ENCODE peak calls at places on chromosomes 5 and 9, in six cellular contexts. One of them, this sample, is unnamed.

GRCh38 chr5:24232929-24233328 is 411.8 kb downstream of the CDH10 start:
- DNase-seq in brain microvascular endothelial cell: no peak
- DNase-seq in right atrium auricular region: no peak
- DNase-seq in breast epithelium: no peak
- DNase-seq in aorta: no peak
- DNase-seq in small intestine: no peak
- DNase-seq in this sample: no peak

GRCh38 chr9:26219961-26220360 is 541.7 kb upstream of the TUSC1 start:
- DNase-seq in brain microvascular endothelial cell: no peak
- DNase-seq in right atrium auricular region: no peak
- DNase-seq in breast epithelium: no peak
- DNase-seq in aorta: no peak
- DNase-seq in small intestine: no peak
- DNase-seq in this sample: peak

GRCh38 chr5:11214851-11215250 is 453.8 kb upstream of the DAP start:
- DNase-seq in brain microvascular endothelial cell: no peak
- DNase-seq in right atrium auricular region: no peak
- DNase-seq in breast epithelium: no peak
- DNase-seq in aorta: no peak
- DNase-seq in small intestine: no peak
- DNase-seq in this sample: no peak

GRCh38 chr9:130638278-130639118 is 25.9 kb upstream of the PRDM12 start:
- DNase-seq in brain microvascular endothelial cell: no peak
- DNase-seq in right atrium auricular region: no peak
- DNase-seq in breast epithelium: no peak
- DNase-seq in aorta: no peak
- DNase-seq in small intestine: no peak
- DNase-seq in this sample: no peak

GRCh38 chr9:34249274-34249673 is 70.4 kb downstream of the UBAP1 start:
- DNase-seq in brain microvascular endothelial cell: no peak
- DNase-seq in right atrium auricular region: no peak
- DNase-seq in breast epithelium: no peak
- DNase-seq in aorta: no peak
- DNase-seq in small intestine: no peak
- DNase-seq in this sample: no peak

GRCh38 chr9:94645901-94646300 is 6.6 kb upstream of the FBP1 start:
- DNase-seq in brain microvascular endothelial cell: no peak
- DNase-seq in right atrium auricular region: no peak
- DNase-seq in breast epithelium: no peak
- DNase-seq in aorta: no peak
- DNase-seq in small intestine: no peak
- DNase-seq in this sample: no peak

GRCh38 chr9:19924090-19924489 is 135.3 kb upstream of the SLC24A2 start:
- DNase-seq in brain microvascular endothelial cell: no peak
- DNase-seq in right atrium auricular region: no peak
- DNase-seq in breast epithelium: no peak
- DNase-seq in aorta: no peak
- DNase-seq in small intestine: no peak
- DNase-seq in this sample: no peak

GRCh38 chr9:81239388-81239787 is 450.0 kb downstream of the TLE1 start:
- DNase-seq in brain microvascular endothelial cell: no peak
- DNase-seq in right atrium auricular region: no peak
- DNase-seq in breast epithelium: no peak
- DNase-seq in aorta: no peak
- DNase-seq in small intestine: no peak
- DNase-seq in this sample: no peak

GRCh38 chr9:134399435-134400056 is 73.3 kb downstream of the RXRA start:
- DNase-seq in brain microvascular endothelial cell: peak
- DNase-seq in right atrium auricular region: no peak
- DNase-seq in breast epithelium: no peak
- DNase-seq in aorta: no peak
- DNase-seq in small intestine: peak
- DNase-seq in this sample: no peak

GRCh38 chr5:173796746-173797495 is 91.2 kb upstream of the CPEB4 start:
- DNase-seq in brain microvascular endothelial cell: no peak
- DNase-seq in right atrium auricular region: no peak
- DNase-seq in breast epithelium: no peak
- DNase-seq in aorta: no peak
- DNase-seq in small intestine: no peak
- DNase-seq in this sample: no peak

GRCh38 chr9:87498046-87498815 is 564 bp downstream of the DAPK1 start:
- DNase-seq in brain microvascular endothelial cell: no peak
- DNase-seq in right atrium auricular region: no peak
- DNase-seq in breast epithelium: no peak
- DNase-seq in aorta: peak
- DNase-seq in small intestine: peak
- DNase-seq in this sample: no peak

GRCh38 chr9:28135571-28135970 is 562.3 kb upstream of the C9orf72 start:
- DNase-seq in brain microvascular endothelial cell: no peak
- DNase-seq in right atrium auricular region: no peak
- DNase-seq in breast epithelium: no peak
- DNase-seq in aorta: no peak
- DNase-seq in small intestine: no peak
- DNase-seq in this sample: no peak

GRCh38 chr5:43638556-43638955 is 35.6 kb downstream of the NNT start:
- DNase-seq in brain microvascular endothelial cell: no peak
- DNase-seq in right atrium auricular region: no peak
- DNase-seq in breast epithelium: no peak
- DNase-seq in aorta: no peak
- DNase-seq in small intestine: no peak
- DNase-seq in this sample: no peak

GRCh38 chr5:9545301-9545958 is 445 bp downstream of the SEMA5A start:
- DNase-seq in brain microvascular endothelial cell: no peak
- DNase-seq in right atrium auricular region: no peak
- DNase-seq in breast epithelium: no peak
- DNase-seq in aorta: no peak
- DNase-seq in small intestine: no peak
- DNase-seq in this sample: no peak

GRCh38 chr5:96714951-96715451 is 52.8 kb downstream of the CAST start:
- DNase-seq in brain microvascular endothelial cell: peak
- DNase-seq in right atrium auricular region: no peak
- DNase-seq in breast epithelium: no peak
- DNase-seq in aorta: no peak
- DNase-seq in small intestine: peak
- DNase-seq in this sample: no peak

GRCh38 chr5:110258460-110258859 is 468.0 kb downstream of the TMEM232 start:
- DNase-seq in brain microvascular endothelial cell: peak
- DNase-seq in right atrium auricular region: no peak
- DNase-seq in breast epithelium: no peak
- DNase-seq in aorta: no peak
- DNase-seq in small intestine: peak
- DNase-seq in this sample: no peak

GRCh38 chr9:91978739-91979414 is 28.8 kb upstream of the ROR2 start:
- DNase-seq in brain microvascular endothelial cell: peak
- DNase-seq in right atrium auricular region: no peak
- DNase-seq in breast epithelium: no peak
- DNase-seq in aorta: no peak
- DNase-seq in small intestine: no peak
- DNase-seq in this sample: no peak
- H3K27ac ChIP-seq in brain microvascular endothelial cell: peak
- H3K27ac ChIP-seq in right atrium auricular region: no peak
- H3K27ac ChIP-seq in breast epithelium: no peak
- H3K27ac ChIP-seq in aorta: no peak
- H3K27ac ChIP-seq in small intestine: no peak
- H3K27ac ChIP-seq in this sample: no peak

GRCh38 chr5:127096328-127096993 is 23.2 kb upstream of the C5orf63 start:
- DNase-seq in brain microvascular endothelial cell: no peak
- DNase-seq in right atrium auricular region: no peak
- DNase-seq in breast epithelium: no peak
- DNase-seq in aorta: no peak
- DNase-seq in small intestine: no peak
- DNase-seq in this sample: no peak
- H3K27ac ChIP-seq in brain microvascular endothelial cell: no peak
- H3K27ac ChIP-seq in right atrium auricular region: no peak
- H3K27ac ChIP-seq in breast epithelium: no peak
- H3K27ac ChIP-seq in aorta: no peak
- H3K27ac ChIP-seq in small intestine: no peak
- H3K27ac ChIP-seq in this sample: no peak

DNA sequence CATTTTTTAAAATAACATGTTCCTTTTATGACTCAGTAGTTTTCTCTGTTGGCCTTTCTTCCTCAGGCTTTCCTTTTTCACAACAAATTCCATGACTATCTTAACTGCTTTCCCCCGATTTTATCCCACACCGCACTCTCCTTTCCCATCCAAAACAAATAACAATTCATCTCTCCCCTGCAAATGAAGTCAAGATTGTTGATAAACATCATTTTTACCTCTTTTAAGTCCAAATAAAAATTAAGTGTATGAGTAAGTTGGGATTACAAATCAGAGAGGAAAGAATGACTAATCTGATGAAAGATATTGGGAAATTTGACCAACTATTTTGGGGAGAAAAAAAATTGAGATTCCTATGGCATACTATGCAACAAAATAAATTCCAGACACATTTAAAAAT is 47.3 kb downstream of the SEC61B start:
- DNase-seq in brain microvascular endothelial cell: peak
- DNase-seq in right atrium auricular region: no peak
- DNase-seq in breast epithelium: no peak
- DNase-seq in aorta: no peak
- DNase-seq in small intestine: no peak
- DNase-seq in this sample: no peak
- H3K27ac ChIP-seq in brain microvascular endothelial cell: peak
- H3K27ac ChIP-seq in right atrium auricular region: no peak
- H3K27ac ChIP-seq in breast epithelium: no peak
- H3K27ac ChIP-seq in aorta: no peak
- H3K27ac ChIP-seq in small intestine: no peak
- H3K27ac ChIP-seq in this sample: no peak

GRCh38 chr5:138337685-138338410 is at the start of gene FAM53C:
- DNase-seq in brain microvascular endothelial cell: peak
- DNase-seq in right atrium auricular region: peak
- DNase-seq in breast epithelium: peak
- DNase-seq in aorta: peak
- DNase-seq in small intestine: peak
- DNase-seq in this sample: peak

GRCh38 chr5:138339086-138339456 is 1.0 kb downstream of the FAM53C start:
- DNase-seq in brain microvascular endothelial cell: no peak
- DNase-seq in right atrium auricular region: no peak
- DNase-seq in breast epithelium: no peak
- DNase-seq in aorta: no peak
- DNase-seq in small intestine: peak
- DNase-seq in this sample: no peak

GRCh38 chr5:138338411-138339085 is 482 bp downstream of the FAM53C start:
- DNase-seq in brain microvascular endothelial cell: no peak
- DNase-seq in right atrium auricular region: no peak
- DNase-seq in breast epithelium: no peak
- DNase-seq in aorta: no peak
- DNase-seq in small intestine: no peak
- DNase-seq in this sample: no peak

GRCh38 chr5:138340008-138340407 is 1.9 kb downstream of the FAM53C start:
- DNase-seq in brain microvascular endothelial cell: no peak
- DNase-seq in right atrium auricular region: no peak
- DNase-seq in breast epithelium: no peak
- DNase-seq in aorta: no peak
- DNase-seq in small intestine: no peak
- DNase-seq in this sample: no peak

GRCh38 chr5:138339464-138339863 is 1.4 kb downstream of the FAM53C start:
- DNase-seq in brain microvascular endothelial cell: no peak
- DNase-seq in right atrium auricular region: no peak
- DNase-seq in breast epithelium: no peak
- DNase-seq in aorta: no peak
- DNase-seq in small intestine: no peak
- DNase-seq in this sample: no peak
- H3K27ac ChIP-seq in brain microvascular endothelial cell: no peak
- H3K27ac ChIP-seq in right atrium auricular region: peak
- H3K27ac ChIP-seq in breast epithelium: peak
- H3K27ac ChIP-seq in aorta: no peak
- H3K27ac ChIP-seq in small intestine: no peak
- H3K27ac ChIP-seq in this sample: peak

GRCh38 chr5:68134033-68134668 is 81.4 kb upstream of the PIK3R1 start:
- DNase-seq in brain microvascular endothelial cell: no peak
- DNase-seq in right atrium auricular region: no peak
- DNase-seq in breast epithelium: no peak
- DNase-seq in aorta: no peak
- DNase-seq in small intestine: no peak
- DNase-seq in this sample: no peak

GRCh38 chr5:68130253-68130652 is 85.3 kb upstream of the PIK3R1 start:
- DNase-seq in brain microvascular endothelial cell: no peak
- DNase-seq in right atrium auricular region: no peak
- DNase-seq in breast epithelium: no peak
- DNase-seq in aorta: no peak
- DNase-seq in small intestine: no peak
- DNase-seq in this sample: no peak

GRCh38 chr5:68139601-68140441 is 75.7 kb upstream of the PIK3R1 start:
- DNase-seq in brain microvascular endothelial cell: no peak
- DNase-seq in right atrium auricular region: no peak
- DNase-seq in breast epithelium: no peak
- DNase-seq in aorta: no peak
- DNase-seq in small intestine: no peak
- DNase-seq in this sample: no peak

GRCh38 chr5:68137451-68138190 is 77.9 kb upstream of the PIK3R1 start:
- DNase-seq in brain microvascular endothelial cell: no peak
- DNase-seq in right atrium auricular region: no peak
- DNase-seq in breast epithelium: no peak
- DNase-seq in aorta: no peak
- DNase-seq in small intestine: no peak
- DNase-seq in this sample: no peak

GRCh38 chr5:68134669-68135313 is 80.8 kb upstream of the PIK3R1 start:
- DNase-seq in brain microvascular endothelial cell: no peak
- DNase-seq in right atrium auricular region: no peak
- DNase-seq in breast epithelium: no peak
- DNase-seq in aorta: no peak
- DNase-seq in small intestine: peak
- DNase-seq in this sample: no peak
- H3K27ac ChIP-seq in brain microvascular endothelial cell: no peak
- H3K27ac ChIP-seq in right atrium auricular region: no peak
- H3K27ac ChIP-seq in breast epithelium: no peak
- H3K27ac ChIP-seq in aorta: no peak
- H3K27ac ChIP-seq in small intestine: no peak
- H3K27ac ChIP-seq in this sample: no peak

DNA sequence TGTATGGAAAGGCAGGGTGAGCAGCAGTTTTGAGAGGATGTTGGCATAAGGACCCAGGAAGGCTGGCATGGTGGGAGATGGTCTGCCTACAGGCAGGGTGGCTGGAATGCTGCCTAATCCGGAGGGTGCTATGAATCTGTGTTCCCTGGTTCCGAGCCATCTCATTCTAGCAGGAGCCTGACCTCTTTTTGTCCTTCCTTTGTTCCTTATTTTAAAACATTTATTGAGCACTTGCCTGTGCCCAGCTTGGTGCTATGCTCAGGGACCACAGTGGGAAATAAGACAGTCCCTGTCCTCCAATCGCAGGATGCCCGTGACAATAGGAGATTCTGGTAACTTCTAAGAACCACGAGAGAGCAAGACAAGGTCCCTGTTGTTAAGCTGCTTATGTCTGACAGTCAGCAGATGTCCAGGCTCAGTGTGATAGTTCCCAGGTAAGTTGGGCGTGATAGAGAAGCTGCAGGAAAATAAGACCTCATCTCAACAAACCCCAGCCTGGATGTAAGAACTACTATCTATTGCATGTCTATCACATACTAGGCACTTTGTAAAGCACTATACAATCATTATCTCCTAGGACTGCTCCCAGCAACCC is 9.1 kb upstream of the ZBTB34 start:
- DNase-seq in brain microvascular endothelial cell: no peak
- DNase-seq in right atrium auricular region: no peak
- DNase-seq in breast epithelium: no peak
- DNase-seq in aorta: no peak
- DNase-seq in small intestine: no peak
- DNase-seq in this sample: no peak
- H3K27ac ChIP-seq in brain microvascular endothelial cell: no peak
- H3K27ac ChIP-seq in right atrium auricular region: no peak
- H3K27ac ChIP-seq in breast epithelium: no peak
- H3K27ac ChIP-seq in aorta: no peak
- H3K27ac ChIP-seq in small intestine: no peak
- H3K27ac ChIP-seq in this sample: no peak

This sample was measured in caudate nucleus.